ENCODE peak calls at places on chromosomes 13 and 19, in ten cellular contexts. B is NCI-H460; C is NB4; H is naive thymus-derived CD4-positive, alpha-beta T cell; T is brain microvascular endothelial cell; O is GM04504; F is activated CD4-positive, CD25-positive, alpha-beta regulatory T cell; W is activated naive CD8-positive, alpha-beta T cell treated with anti-CD3 and anti-CD28 coated beads for 36 hours; Z is neural progenitor cell; K is IMR-90. L is an unnamed sample.
A peak's percentile ranks its signal among the peaks of the same experiment; 100 is the strongest.

GRCh38 chr19:17951151-17952040 is 15.5 kb upstream of the KCNN1 start:
- DNase-seq in B (no peak), C (peak; percentile 41), H (no peak), T (no peak), O (no peak), F (no peak), W (no peak), Z (peak; percentile 43), K (no peak), L (peak; percentile 20)

GRCh38 chr13:42990147-42990990 is 1.7 kb downstream of the EPSTI1 start:
- DNase-seq in B (no peak), C (no peak), H (peak; percentile 5), T (peak; percentile 50), O (no peak), F (no peak), W (no peak), Z (no peak), K (peak; percentile 57), L (no peak)

GRCh38 chr13:113500530-113501265 is 10.2 kb upstream of the DCUN1D2 start:
- DNase-seq in B (no peak), C (no peak), H (no peak), T (no peak), O (no peak), F (no peak), W (no peak), Z (no peak), K (no peak), L (no peak)

GRCh38 chr19:38044267-38045111 is 137.5 kb downstream of the SIPA1L3 start:
- DNase-seq in B (no peak), C (no peak), H (no peak), T (peak; percentile 87), O (no peak), F (no peak), W (no peak), Z (no peak), K (peak; percentile 68), L (no peak)

GRCh38 chr19:14381689-14382474 is 638 bp downstream of the ADGRE5 start:
- DNase-seq in B (no peak), C (peak; percentile 75), H (peak; percentile 84), T (peak; percentile 52), O (peak; percentile 38), F (peak; percentile 64), W (peak; percentile 82), Z (no peak), K (peak; percentile 20), L (peak; percentile 73)

GRCh38 chr19:29259153-29259552 is 46.2 kb upstream of the UQCRFS1 start:
- DNase-seq in B (no peak), C (peak; percentile 19), H (no peak), T (no peak), O (no peak), F (no peak), W (no peak), Z (peak; percentile 20), K (no peak), L (peak; percentile 39)

GRCh38 chr13:99442273-99442895 is 58.9 kb upstream of the TM9SF2 start:
- DNase-seq in B (peak; percentile 26), C (peak; percentile 69), H (peak; percentile 55), T (peak; percentile 39), O (no peak), F (peak; percentile 16), W (no peak), Z (peak; percentile 60), K (peak; percentile 45), L (peak; percentile 41)

GRCh38 chr13:50357136-50357535 is 341.9 kb downstream of the KCNRG start:
- DNase-seq in B (no peak), C (no peak), H (no peak), T (no peak), O (no peak), F (no peak), W (no peak), Z (no peak), K (no peak), L (no peak)

GRCh38 chr19:31427857-31428256 is 78.6 kb upstream of the TSHZ3 start:
- DNase-seq in B (no peak), C (no peak), H (no peak), T (no peak), O (no peak), F (no peak), W (no peak), Z (no peak), K (no peak), L (no peak)

GRCh38 chr19:30757836-30758617 is 385.8 kb downstream of the ZNF536 start:
- DNase-seq in B (no peak), C (no peak), H (no peak), T (no peak), O (no peak), F (no peak), W (no peak), Z (no peak), K (no peak), L (no peak)

GRCh38 chr19:37981785-37982475 is 74.9 kb downstream of the SIPA1L3 start:
- DNase-seq in B (no peak), C (no peak), H (no peak), T (no peak), O (no peak), F (no peak), W (no peak), Z (no peak), K (peak; percentile 94), L (no peak)

GRCh38 chr19:30743702-30744101 is 371.5 kb downstream of the ZNF536 start:
- DNase-seq in B (no peak), C (no peak), H (no peak), T (no peak), O (no peak), F (no peak), W (no peak), Z (no peak), K (no peak), L (no peak)

GRCh38 chr19:33749016-33749415 is 47.7 kb upstream of the KCTD15 start:
- DNase-seq in B (no peak), C (no peak), H (no peak), T (no peak), O (no peak), F (no peak), W (no peak), Z (no peak), K (no peak), L (no peak)

GRCh38 chr19:46903458-46903857 is 42.7 kb downstream of the ARHGAP35 start:
- DNase-seq in B (no peak), C (no peak), H (no peak), T (no peak), O (no peak), F (no peak), W (no peak), Z (no peak), K (no peak), L (no peak)

GRCh38 chr13:42270857-42271215 is 1.1 kb upstream of the AKAP11 start:
- DNase-seq in B (no peak), C (no peak), H (no peak), T (no peak), O (no peak), F (no peak), W (no peak), Z (no peak), K (no peak), L (no peak)

GRCh38 chr19:17829855-17830566 is 8.7 kb upstream of the INSL3 start:
- DNase-seq in B (peak; percentile 65), C (no peak), H (no peak), T (peak; percentile 14), O (peak; percentile 9), F (no peak), W (no peak), Z (peak; percentile 89), K (peak; percentile 8), L (peak; percentile 87)

GRCh38 chr19:15995536-15995935 is 46.7 kb downstream of the OR10H4 start:
- DNase-seq in B (no peak), C (no peak), H (no peak), T (no peak), O (no peak), F (no peak), W (no peak), Z (no peak), K (no peak), L (no peak)

GRCh38 chr13:82655518-82655855 is 1226.8 kb downstream of the SLITRK1 start:
- DNase-seq in B (no peak), C (no peak), H (no peak), T (peak; percentile 24), O (no peak), F (no peak), W (no peak), Z (no peak), K (peak; percentile 40), L (no peak)

GRCh38 chr19:1472227-1473055 is 6.6 kb downstream of the C19orf25 start:
- DNase-seq in B (no peak), C (no peak), H (no peak), T (no peak), O (no peak), F (no peak), W (no peak), Z (no peak), K (no peak), L (no peak)

GRCh38 chr13:51729853-51730553 is 74.0 kb downstream of the DHRS12 start:
- DNase-seq in B (peak; percentile 2), C (peak; percentile 81), H (no peak), T (peak; percentile 92), O (peak; percentile 71), F (no peak), W (peak; percentile 60), Z (no peak), K (peak; percentile 90), L (no peak)

GRCh38 chr19:15673176-15673654 is 328 bp downstream of the CYP4F12 start:
- DNase-seq in B (no peak), C (no peak), H (no peak), T (no peak), O (no peak), F (no peak), W (no peak), Z (no peak), K (no peak), L (no peak)

GRCh38 chr13:72886272-72887062 is 104.5 kb downstream of the PIBF1 start:
- DNase-seq in B (no peak), C (no peak), H (no peak), T (no peak), O (peak; percentile 12), F (no peak), W (no peak), Z (no peak), K (peak; percentile 30), L (no peak)

GRCh38 chr19:18379803-18380747 is 5.9 kb upstream of the GDF15 start:
- DNase-seq in B (no peak), C (no peak), H (no peak), T (peak; percentile 43), O (peak; percentile 95), F (no peak), W (no peak), Z (no peak), K (peak; percentile 96), L (peak; percentile 45)

GRCh38 chr19:10551698-10552301 is 8.1 kb downstream of the ATG4D start:
- DNase-seq in B (no peak), C (peak; percentile 92), H (no peak), T (no peak), O (no peak), F (no peak), W (peak; percentile 45), Z (no peak), K (no peak), L (no peak)

GRCh38 chr19:5157186-5157585 is 183.4 kb downstream of the PTPRS start:
- DNase-seq in B (no peak), C (no peak), H (no peak), T (no peak), O (no peak), F (no peak), W (no peak), Z (no peak), K (no peak), L (no peak)

GRCh38 chr19:45769821-45770191 is 754 bp upstream of the SIX5 start:
- DNase-seq in B (no peak), C (no peak), H (peak; percentile 65), T (peak; percentile 39), O (no peak), F (peak; percentile 53), W (no peak), Z (peak; percentile 73), K (peak; percentile 38), L (peak; percentile 53)

GRCh38 chr13:80249906-80250513 is 90.9 kb downstream of the SPRY2 start:
- DNase-seq in B (no peak), C (no peak), H (no peak), T (no peak), O (no peak), F (no peak), W (no peak), Z (no peak), K (no peak), L (no peak)

GRCh38 chr19:55694241-55694655 is 19.2 kb downstream of the EPN1 start:
- DNase-seq in B (no peak), C (no peak), H (no peak), T (no peak), O (no peak), F (no peak), W (no peak), Z (no peak), K (no peak), L (peak; percentile 40)